ENCODE peak calls at places on chromosomes 3 and 15, in eight cellular contexts. L, I, W, K, V, O, S and B are unnamed samples. For H3K9me3, the result is how much of the 10 kb centered on the place peaks cover.

GRCh38 chr15:33083232-33084006 is 111.1 kb downstream of the FMN1 start:
- DNase-seq in L (no peak), S (peak), I (peak), O (no peak), W (no peak), V (no peak), K (no peak), B (no peak)

GRCh38 chr15:34243226-34243625 is 18.4 kb downstream of the EMC4 start:
- DNase-seq in K (no peak), W (no peak), O (no peak), S (peak), L (no peak), V (no peak), I (no peak), B (no peak)

GRCh38 chr3:154730221-154730620 is 300.2 kb upstream of the GPR149 start:
- DNase-seq in I (no peak), L (no peak), S (no peak), K (no peak), V (peak), O (no peak), W (no peak), B (no peak)

GRCh38 chr3:154473769-154474168 is 43.8 kb upstream of the GPR149 start:
- DNase-seq in I (no peak), O (no peak), V (no peak), K (no peak), L (no peak), W (no peak), S (no peak), B (no peak)

GRCh38 chr3:131224886-131225550 is 156.6 kb upstream of the NUDT16 start:
- DNase-seq in I (no peak), L (no peak), K (no peak), O (no peak), W (no peak), S (peak), V (no peak), B (no peak)

GRCh38 chr3:187259171-187259570 is 32.4 kb downstream of the MASP1 start:
- DNase-seq in W (no peak), O (no peak), S (no peak), V (no peak), K (no peak), I (no peak), L (no peak), B (no peak)

GRCh38 chr3:43995078-43995928 is 246.4 kb upstream of the TOPAZ1 start:
- DNase-seq in L (no peak), K (peak), S (peak), V (peak), I (peak), W (peak), O (no peak), B (no peak)

GRCh38 chr3:173770011-173770410 is 372.5 kb downstream of the NLGN1 start:
- DNase-seq in K (no peak), I (no peak), W (no peak), V (peak), O (no peak), L (no peak), S (peak), B (no peak)

GRCh38 chr15:51144021-51144532 is 49.4 kb upstream of the TNFAIP8L3 start:
- DNase-seq in S (peak), L (no peak), W (no peak), I (peak), V (no peak), O (no peak), K (peak), B (no peak)

GRCh38 chr3:143567823-143568222 is 280.4 kb downstream of the SLC9A9 start:
- DNase-seq in O (no peak), W (no peak), I (no peak), V (no peak), S (peak), K (no peak), L (no peak), B (no peak)

DNA sequence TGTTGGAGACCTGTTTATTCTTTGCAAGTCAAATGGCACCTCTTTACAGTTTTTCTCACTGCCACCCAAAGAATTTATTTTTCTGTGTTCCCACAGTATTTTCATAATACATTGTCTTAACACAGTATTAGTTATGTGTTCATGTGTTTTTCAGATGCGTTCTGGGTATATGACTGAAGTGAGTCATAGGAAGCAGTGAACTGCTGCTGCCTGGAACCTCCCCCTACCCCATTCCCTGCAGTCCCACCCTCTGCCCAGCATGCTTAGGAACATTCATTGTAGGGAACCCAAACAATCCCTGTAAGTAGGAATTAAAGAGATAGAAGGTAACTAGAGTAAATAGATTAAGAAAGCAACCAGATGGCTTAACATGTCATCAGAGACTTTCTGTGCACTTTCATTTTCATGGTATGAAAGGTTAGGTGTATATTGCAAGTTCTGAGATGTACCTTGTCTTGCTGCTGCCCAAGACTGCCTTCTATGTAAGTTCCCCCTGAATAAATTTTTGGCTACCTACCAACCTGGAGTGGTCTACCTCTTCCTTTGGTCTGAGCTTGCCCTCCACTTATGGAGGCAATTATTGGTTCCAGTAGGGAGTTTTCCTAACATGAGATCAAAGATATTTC is 21.9 kb upstream of the SQOR start:
- DNase-seq in K (no peak), S (peak), I (no peak), L (no peak), W (peak), V (no peak), O (no peak), B (no peak)
- H3K27ac ChIP-seq in K (no peak), S (no peak), I (no peak), L (no peak), W (no peak), V (no peak), O (no peak), B (no peak)

GRCh38 chr3:185477316-185477715 is 21.5 kb downstream of the TMEM41A start:
- DNase-seq in V (no peak), O (no peak), W (no peak), K (no peak), S (no peak), L (no peak), I (no peak), B (peak)
- H3K9me3 ChIP-seq in V (under half), O (under half), W (under half), K (under half), S (under half), L (under half), I (under half), B (under half)

DNA sequence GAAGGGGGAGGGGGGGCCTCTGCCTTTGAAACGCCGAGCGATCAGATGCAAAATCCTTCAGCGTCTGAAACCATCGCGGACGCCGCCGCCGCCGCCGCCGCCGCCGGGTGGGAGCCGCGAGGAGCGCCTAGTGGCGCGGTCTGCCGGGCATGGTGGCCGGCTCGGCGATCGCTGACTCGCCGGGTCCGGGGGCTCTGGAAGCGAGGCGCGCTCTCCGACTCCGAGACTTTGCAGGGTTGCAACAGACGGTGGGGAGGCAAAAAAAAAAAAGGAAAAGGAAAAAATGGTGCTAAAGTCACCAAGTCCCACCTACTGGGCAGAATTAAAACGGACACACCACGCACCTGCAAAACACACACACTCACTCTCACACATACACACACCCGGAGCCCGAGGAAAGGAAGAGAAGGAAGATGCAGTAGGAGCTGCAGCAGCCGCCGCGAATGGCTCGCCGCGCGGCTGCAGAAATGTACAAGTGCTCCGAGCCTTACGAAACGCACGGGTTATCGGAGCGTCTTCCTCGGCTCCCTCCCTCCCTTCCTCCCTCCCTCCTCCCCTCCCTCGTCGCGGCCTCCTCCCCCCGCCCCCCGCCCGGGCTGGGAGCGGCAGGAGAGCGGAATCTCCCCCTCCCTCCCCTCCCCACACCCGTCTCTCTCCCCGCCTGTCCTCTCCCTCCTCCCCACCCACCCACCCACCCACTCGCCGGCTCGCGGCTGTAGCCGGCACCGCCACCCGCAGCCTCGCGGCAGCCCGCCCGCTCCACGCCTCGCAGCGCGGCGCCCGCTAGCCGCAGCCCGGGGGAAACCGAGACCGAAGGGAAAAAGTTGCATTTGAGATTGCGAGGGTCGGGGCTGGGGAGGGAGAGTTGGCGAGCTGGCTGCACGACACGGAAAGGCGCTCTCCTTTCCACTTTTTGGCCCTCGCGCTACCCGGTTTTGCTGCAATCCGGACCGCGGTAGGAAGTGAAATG is at the start of gene NTRK3:
- DNase-seq in O (no peak), S (peak), I (peak), L (no peak), W (no peak), V (peak), K (peak), B (no peak)
- H3K4me3 ChIP-seq in O (peak), S (no peak), I (no peak), L (no peak), W (peak), V (peak), K (peak), B (peak)

DNA sequence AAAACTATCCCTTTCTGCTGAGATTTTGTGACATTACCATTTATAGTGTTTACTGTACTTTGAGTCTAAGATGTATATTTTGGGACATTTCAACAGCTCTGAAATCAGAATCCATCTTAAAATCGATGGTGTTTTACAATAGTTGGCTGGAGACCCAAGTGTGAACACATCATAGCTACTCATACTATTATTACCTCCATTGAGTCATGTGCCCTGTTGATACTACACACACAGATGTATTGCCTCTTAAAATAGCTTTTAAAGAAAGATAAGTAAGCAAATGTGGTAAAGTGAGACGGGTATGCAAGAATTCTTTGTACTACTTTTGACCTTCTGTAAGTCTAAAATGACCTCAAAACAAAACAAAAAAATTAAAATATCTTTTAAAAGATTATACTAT is 6.7 kb downstream of the LMOD3 start:
- DNase-seq in O (no peak), K (no peak), S (peak), V (no peak), L (no peak), I (peak), W (no peak), B (no peak)
- H3K27ac ChIP-seq in O (no peak), K (no peak), S (no peak), V (no peak), L (no peak), I (no peak), W (no peak), B (no peak)

DNA sequence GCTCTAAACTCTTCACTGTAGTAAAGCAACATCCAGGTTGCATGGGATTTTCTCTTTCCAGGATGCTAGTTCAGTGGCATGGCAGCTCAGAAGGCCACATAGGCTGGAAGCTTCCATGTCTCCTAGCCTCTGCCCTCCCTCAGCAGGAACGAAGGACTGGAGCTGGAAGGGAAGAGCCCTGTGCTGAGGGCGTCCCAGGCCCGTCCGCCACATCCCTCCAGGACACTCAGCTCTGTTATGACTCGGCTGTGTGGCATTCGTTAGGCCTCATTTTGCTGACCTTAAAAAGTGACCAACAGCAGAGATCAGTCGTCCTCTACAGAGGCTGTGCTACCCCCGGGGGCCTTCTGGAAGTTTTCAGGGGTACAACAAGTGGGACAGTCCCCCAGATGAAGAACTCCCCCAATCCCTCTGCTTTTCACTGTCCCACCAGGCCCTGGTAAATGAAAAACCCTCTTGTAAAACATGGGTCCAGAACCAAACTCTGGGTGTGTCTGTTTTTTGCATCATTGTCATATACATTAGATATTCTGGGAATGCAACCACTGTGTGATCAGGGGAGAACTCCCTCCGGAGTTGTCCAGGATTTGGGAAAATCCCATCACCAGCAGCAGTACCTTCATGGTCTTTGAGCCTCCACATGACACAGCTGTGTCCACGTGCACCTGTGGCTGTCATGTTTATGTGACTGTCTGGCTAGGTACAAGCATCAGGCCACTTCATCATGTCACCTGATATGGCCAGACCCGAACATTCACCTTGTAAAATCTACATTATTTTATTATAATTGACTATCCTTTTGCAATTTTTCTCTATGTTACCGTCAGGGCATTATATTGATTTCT is 149.9 kb downstream of the OR4M2 start:
- DNase-seq in L (no peak), V (no peak), S (no peak), K (no peak), I (no peak), W (no peak), O (no peak), B (no peak)
- H3K9me3 ChIP-seq in L (under half), V (under half), S (under half), K (under half), I (under half), W (under half), O (under half), B (under half)

DNA sequence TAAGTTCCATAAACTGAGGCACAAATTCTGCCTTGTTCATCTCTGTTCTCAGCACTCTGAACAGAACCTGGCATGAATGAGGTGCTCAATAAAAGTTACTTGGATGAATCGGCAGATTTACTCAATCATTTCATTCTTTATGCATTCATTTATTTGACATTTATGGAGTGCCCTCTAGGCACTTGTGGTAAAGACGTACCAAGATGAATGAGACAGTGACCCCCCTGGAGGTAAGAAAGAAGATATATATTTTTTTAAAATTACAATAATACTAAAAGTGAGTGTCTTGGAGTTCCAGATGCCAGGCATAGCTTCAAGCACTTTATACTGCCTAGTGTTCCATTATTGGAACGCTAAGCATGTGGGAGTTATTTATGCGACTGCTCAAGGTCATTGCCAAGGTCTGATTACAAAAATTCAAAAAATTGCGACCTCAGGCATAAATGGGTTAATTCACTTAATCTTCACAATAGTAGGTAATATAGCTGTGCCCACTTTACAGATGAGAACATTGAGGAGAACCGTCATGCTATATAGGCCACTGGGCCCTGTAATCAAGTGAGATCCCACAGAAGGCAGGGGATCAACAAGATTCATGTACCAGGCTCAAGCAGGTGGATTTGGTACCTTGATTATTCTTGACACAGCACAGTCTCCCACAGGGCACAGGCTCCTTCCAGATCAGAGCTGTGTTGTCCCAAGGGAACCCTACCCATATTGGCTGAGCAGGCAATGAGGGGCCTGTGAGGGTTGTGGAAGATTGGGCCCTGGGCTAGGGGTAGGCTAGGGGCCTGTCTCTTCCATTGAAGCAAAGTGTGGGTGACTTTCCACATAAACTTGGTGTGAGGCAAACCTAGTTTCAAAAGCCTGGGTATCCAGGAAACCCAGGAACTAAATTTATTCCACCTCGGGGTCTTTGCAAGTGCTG is 10.7 kb downstream of the XIRP1 start:
- DNase-seq in S (no peak), L (no peak), I (no peak), K (no peak), W (no peak), O (no peak), V (no peak), B (no peak)
- H3K4me3 ChIP-seq in S (no peak), L (no peak), I (no peak), K (peak), W (no peak), O (peak), V (no peak), B (no peak)

GRCh38 chr3:52286777-52287110 is 884 bp upstream of the GLYCTK start:
- DNase-seq in S (peak), V (no peak), K (no peak), L (peak), W (no peak), O (peak), I (peak), B (no peak)
- H3K27ac ChIP-seq in S (peak), V (peak), K (peak), L (no peak), W (no peak), O (peak), I (peak), B (peak)

GRCh38 chr3:183353421-183353820 is 75.0 kb downstream of the MCF2L2 start:
- DNase-seq in L (no peak), S (no peak), I (no peak), K (no peak), V (no peak), W (no peak), O (no peak), B (no peak)
- H3K9me3 ChIP-seq in L (under half), S (under half), I (under half), K (under half), V (under half), W (under half), O (under half), B (under half)

GRCh38 chr3:69866988-69867720 is 127.9 kb downstream of the MITF start:
- DNase-seq in S (peak), O (no peak), W (no peak), I (peak), L (no peak), V (no peak), K (peak), B (no peak)
- H3K4me3 ChIP-seq in S (peak), O (no peak), W (no peak), I (no peak), L (peak), V (no peak), K (peak), B (no peak)